ENCODE peak calls at places on chromosomes 6 and 20, in seven cellular contexts. G is stomach; R is CD8-positive, alpha-beta memory T cell; W is A673; C is left ventricle myocardium inferior; A is psoas muscle; P is aorta. V is an unnamed sample.

GRCh38 chr6:79453558-79454042 is 83.6 kb downstream of the LCA5 start:
- DNase-seq in G (no peak), R (no peak), W (no peak), C (no peak), A (no peak), P (no peak), V (peak)

GRCh38 chr6:1739220-1739619 is 129.5 kb downstream of the FOXC1 start:
- DNase-seq in G (no peak), R (no peak), W (no peak), C (no peak), A (no peak), P (no peak), V (no peak)

GRCh38 chr6:55774542-55775318 is 100.7 kb downstream of the BMP5 start:
- DNase-seq in G (no peak), R (no peak), W (no peak), C (no peak), A (no peak), P (no peak), V (no peak)

GRCh38 chr6:130625825-130626500 is 201.2 kb upstream of the SMLR1 start:
- DNase-seq in G (no peak), R (no peak), W (peak), C (no peak), A (no peak), P (no peak), V (no peak)

GRCh38 chr20:64041781-64042771 is 6.1 kb downstream of the C20orf204 start:
- DNase-seq in G (no peak), R (no peak), W (no peak), C (no peak), A (no peak), P (no peak), V (no peak)

GRCh38 chr6:13355969-13356368 is 27.6 kb upstream of the TBC1D7 start:
- DNase-seq in G (no peak), R (peak), W (no peak), C (no peak), A (no peak), P (no peak), V (no peak)

GRCh38 chr6:35238843-35239289 is 20.7 kb upstream of the ZNF76 start:
- DNase-seq in G (no peak), R (no peak), W (no peak), C (peak), A (no peak), P (peak), V (no peak)

GRCh38 chr20:22775671-22776139 is 191.3 kb upstream of the FOXA2 start:
- DNase-seq in G (no peak), R (no peak), W (no peak), C (no peak), A (no peak), P (no peak), V (no peak)

GRCh38 chr6:166671434-166672061 is 44.5 kb upstream of the RPS6KA2 start:
- DNase-seq in G (no peak), R (no peak), W (no peak), C (no peak), A (no peak), P (no peak), V (no peak)

GRCh38 chr6:163554663-163555062 is 140.1 kb downstream of the QKI start:
- DNase-seq in G (peak), R (peak), W (peak), C (peak), A (peak), P (peak), V (no peak)

GRCh38 chr6:170088349-170088951 is 202.4 kb downstream of the DLL1 start:
- DNase-seq in G (peak), R (no peak), W (no peak), C (peak), A (no peak), P (peak), V (no peak)

GRCh38 chr6:108526739-108527174 is 34.0 kb upstream of the FOXO3 start:
- DNase-seq in G (no peak), R (peak), W (peak), C (no peak), A (no peak), P (no peak), V (no peak)

GRCh38 chr6:22838346-22838745 is 269.0 kb downstream of the HDGFL1 start:
- DNase-seq in G (no peak), R (no peak), W (peak), C (no peak), A (no peak), P (no peak), V (no peak)

GRCh38 chr6:3696525-3696924 is 55.0 kb downstream of the PXDC1 start:
- DNase-seq in G (no peak), R (no peak), W (no peak), C (no peak), A (no peak), P (no peak), V (no peak)

GRCh38 chr6:56536536-56536935 is 106.2 kb downstream of the DST start:
- DNase-seq in G (no peak), R (no peak), W (no peak), C (no peak), A (no peak), P (no peak), V (no peak)

GRCh38 chr6:88008821-88009220 is 38.8 kb upstream of the SPACA1 start:
- DNase-seq in G (no peak), R (no peak), W (peak), C (no peak), A (no peak), P (no peak), V (no peak)

GRCh38 chr6:153956807-153957206 is 82.2 kb upstream of the OPRM1 start:
- DNase-seq in G (no peak), R (no peak), W (no peak), C (no peak), A (no peak), P (no peak), V (no peak)

GRCh38 chr20:63461364-63461763 is 11.1 kb downstream of the KCNQ2 start:
- DNase-seq in G (no peak), R (no peak), W (no peak), C (no peak), A (no peak), P (no peak), V (no peak)

GRCh38 chr6:33192671-33193602 is 670 bp upstream of the COL11A2 start:
- DNase-seq in G (no peak), R (peak), W (no peak), C (peak), A (peak), P (peak), V (no peak)

GRCh38 chr6:41716516-41717446 is 18.6 kb downstream of the TFEB start:
- DNase-seq in G (no peak), R (no peak), W (no peak), C (no peak), A (no peak), P (no peak), V (no peak)
- H3K27ac ChIP-seq in G (no peak), R (no peak), W (peak), C (peak), A (peak), P (no peak), V (no peak)

DNA sequence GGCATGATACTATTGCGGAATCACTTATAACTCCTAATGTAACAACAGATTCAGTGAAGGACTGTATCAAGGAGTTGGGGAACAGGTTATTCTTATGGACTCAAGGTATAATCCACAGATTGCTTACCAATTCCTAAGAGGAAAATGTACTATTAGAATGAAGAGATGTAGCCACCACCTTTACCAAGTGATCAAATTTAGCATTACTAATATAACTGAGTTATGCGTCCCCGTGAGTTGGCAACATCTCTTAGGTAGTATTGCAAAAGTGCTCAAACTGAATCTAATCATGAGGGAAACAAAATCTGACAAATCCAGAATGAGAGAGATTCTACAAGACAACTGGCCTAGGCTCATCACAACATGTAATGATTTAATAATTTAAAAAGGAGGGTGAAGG is 777 bp upstream of the SNRNP48 start:
- DNase-seq in G (no peak), R (no peak), W (no peak), C (no peak), A (no peak), P (no peak), V (no peak)
- H3K27ac ChIP-seq in G (no peak), R (no peak), W (no peak), C (peak), A (no peak), P (no peak), V (no peak)

GRCh38 chr20:19928379-19929360 is 88.5 kb upstream of the NAA20 start:
- DNase-seq in G (peak), R (no peak), W (no peak), C (no peak), A (peak), P (no peak), V (peak)
- H3K27ac ChIP-seq in G (peak), R (no peak), W (no peak), C (peak), A (no peak), P (no peak), V (no peak)

GRCh38 chr20:17587148-17587547 is 17.3 kb downstream of the DSTN start:
- DNase-seq in G (no peak), R (no peak), W (no peak), C (no peak), A (no peak), P (no peak), V (no peak)

GRCh38 chr20:17587831-17588230 is 18.0 kb downstream of the DSTN start:
- DNase-seq in G (no peak), R (no peak), W (no peak), C (no peak), A (no peak), P (no peak), V (no peak)

GRCh38 chr20:17593902-17594301 is 24.0 kb downstream of the DSTN start:
- DNase-seq in G (no peak), R (no peak), W (no peak), C (no peak), A (no peak), P (no peak), V (no peak)

GRCh38 chr20:17589161-17589834 is 19.4 kb downstream of the DSTN start:
- DNase-seq in G (no peak), R (no peak), W (no peak), C (no peak), A (no peak), P (no peak), V (no peak)

DNA sequence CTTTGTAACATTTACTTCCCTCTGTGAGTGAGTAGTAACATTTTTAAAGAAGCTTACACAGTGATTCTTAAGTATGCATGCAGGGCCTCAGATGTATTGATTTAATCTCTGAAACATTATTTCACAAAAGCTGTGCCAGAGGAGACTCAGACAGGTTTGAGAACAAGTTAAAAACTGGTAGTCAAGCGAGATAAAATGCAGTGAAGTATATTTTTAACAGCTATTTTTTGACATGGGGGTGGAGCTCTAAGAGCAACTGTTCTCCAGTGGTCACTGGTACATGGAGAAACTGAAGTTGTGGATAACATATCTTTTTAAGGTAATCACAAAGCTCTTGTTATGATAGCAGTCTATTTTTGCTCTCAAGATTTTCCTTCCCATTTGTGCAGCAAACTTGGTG is 20.4 kb downstream of the DSTN start:
- DNase-seq in G (no peak), R (no peak), W (no peak), C (no peak), A (no peak), P (no peak), V (no peak)
- H3K27ac ChIP-seq in G (peak), R (no peak), W (no peak), C (peak), A (no peak), P (peak), V (peak)

GRCh38 chr20:32458837-32459220 is 100.7 kb downstream of the ASXL1 start:
- DNase-seq in G (no peak), R (no peak), W (no peak), C (no peak), A (no peak), P (no peak), V (no peak)

GRCh38 chr20:32462900-32463641 is 104.9 kb downstream of the ASXL1 start:
- DNase-seq in G (peak), R (no peak), W (no peak), C (no peak), A (no peak), P (no peak), V (no peak)

GRCh38 chr20:32460231-32460630 is 102.1 kb downstream of the ASXL1 start:
- DNase-seq in G (no peak), R (no peak), W (no peak), C (no peak), A (no peak), P (no peak), V (no peak)

GRCh38 chr20:32461836-32462600 is 103.9 kb downstream of the ASXL1 start:
- DNase-seq in G (no peak), R (no peak), W (no peak), C (no peak), A (no peak), P (no peak), V (no peak)

GRCh38 chr20:32460683-32461320 is 102.7 kb downstream of the ASXL1 start:
- DNase-seq in G (no peak), R (no peak), W (no peak), C (no peak), A (no peak), P (no peak), V (no peak)
- H3K27ac ChIP-seq in G (no peak), R (no peak), W (no peak), C (no peak), A (no peak), P (no peak), V (no peak)

DNA sequence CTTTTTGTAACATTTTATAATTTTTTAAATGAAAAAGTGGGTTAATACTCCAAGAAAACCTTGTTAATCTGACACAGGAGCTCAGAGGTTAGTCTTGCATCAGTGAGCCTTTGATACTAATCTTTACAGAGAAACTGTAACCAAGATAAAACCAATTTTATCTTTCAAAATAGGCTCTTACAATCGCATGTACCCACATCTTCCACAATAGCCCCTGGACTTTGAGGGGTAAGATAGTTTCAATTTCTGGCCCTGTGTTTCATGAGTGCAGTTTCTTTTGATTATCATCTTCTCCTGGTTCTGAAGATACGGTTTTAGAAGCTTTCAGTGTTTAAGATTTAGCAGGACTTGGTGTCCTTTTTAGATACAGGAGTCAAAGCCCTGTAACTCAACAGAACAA is 34.5 kb upstream of the MAS1L start:
- DNase-seq in G (no peak), R (no peak), W (no peak), C (no peak), A (no peak), P (no peak), V (no peak)
- H3K27ac ChIP-seq in G (no peak), R (no peak), W (no peak), C (no peak), A (no peak), P (no peak), V (no peak)

DNA sequence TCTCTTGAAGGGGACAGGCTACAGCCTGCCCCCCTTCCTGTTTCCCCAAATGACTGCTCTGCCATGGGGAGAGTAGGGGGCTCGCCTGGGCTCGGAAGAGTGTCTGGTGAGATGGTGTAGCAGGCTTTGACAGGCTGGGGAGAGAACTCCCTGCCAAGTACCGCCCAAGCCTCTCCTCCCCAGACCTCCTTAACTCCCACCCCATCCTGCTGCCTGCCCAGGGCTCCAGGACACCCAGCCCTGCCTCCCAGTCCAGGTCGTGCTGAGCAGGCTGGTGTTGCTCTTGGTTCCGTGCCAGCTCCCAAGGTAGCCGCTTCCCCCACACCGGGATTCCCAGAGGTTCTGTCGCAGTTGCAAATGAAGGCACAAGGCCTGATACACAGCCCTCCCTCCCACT is 9.9 kb downstream of the VEGFA start:
- DNase-seq in G (peak), R (no peak), W (no peak), C (no peak), A (no peak), P (no peak), V (peak)
- H3K27ac ChIP-seq in G (peak), R (no peak), W (no peak), C (peak), A (peak), P (no peak), V (peak)

GRCh38 chr6:31958741-31959739 is at the start of the genes NELFE and SKIC2:
- DNase-seq in G (peak), R (peak), W (peak), C (peak), A (peak), P (peak), V (peak)
- H3K27ac ChIP-seq in G (peak), R (peak), W (peak), C (peak), A (peak), P (no peak), V (peak)